ENCODE peak calls at places on chromosomes 12 and 14, in seven cellular contexts. U, J, I, T, R, O and C are unnamed samples.

GRCh38 chr14:34461334-34462131 is 507 bp downstream of the SPTSSA start:
- DNase-seq in O (no peak), I (no peak), T (peak), U (no peak), J (peak), R (peak), C (peak)

GRCh38 chr14:20668969-20669368 is 15.4 kb upstream of the RNASE4 start:
- DNase-seq in R (no peak), O (no peak), U (no peak), J (no peak), T (no peak), I (no peak), C (no peak)

GRCh38 chr12:41365653-41366131 is 177.6 kb downstream of the PDZRN4 start:
- DNase-seq in R (no peak), T (no peak), O (no peak), I (no peak), U (no peak), J (no peak), C (no peak)

GRCh38 chr12:108119126-108119973 is 9.7 kb upstream of the WSCD2 start:
- DNase-seq in U (no peak), O (no peak), I (no peak), J (peak), R (no peak), T (peak), C (no peak)

GRCh38 chr14:64838656-64839055 is 41.1 kb downstream of the SPTB start:
- DNase-seq in J (peak), T (no peak), R (no peak), I (no peak), O (no peak), U (no peak), C (no peak)

GRCh38 chr14:34867199-34867598 is 8.0 kb downstream of the BAZ1A start:
- DNase-seq in R (no peak), I (no peak), O (no peak), U (no peak), J (no peak), T (no peak), C (no peak)

GRCh38 chr14:90726656-90727055 is 89.6 kb downstream of the TTC7B start:
- DNase-seq in O (no peak), J (peak), R (no peak), U (peak), I (no peak), T (no peak), C (peak)

GRCh38 chr12:80988986-80989385 is 51.3 kb upstream of the LIN7A start:
- DNase-seq in O (no peak), R (no peak), T (no peak), I (no peak), U (no peak), J (no peak), C (no peak)

GRCh38 chr12:51689972-51690371 is 98.9 kb downstream of the SCN8A start:
- DNase-seq in J (no peak), O (no peak), T (no peak), U (no peak), R (no peak), I (no peak), C (no peak)

GRCh38 chr12:68420225-68421008 is 88.3 kb upstream of the MDM1 start:
- DNase-seq in O (no peak), I (no peak), R (no peak), T (no peak), U (no peak), J (no peak), C (no peak)

GRCh38 chr14:34059037-34059924 is 108.4 kb upstream of the EGLN3 start:
- DNase-seq in T (no peak), I (no peak), R (no peak), U (no peak), J (no peak), O (no peak), C (no peak)

GRCh38 chr12:16347391-16348298 is at the start of gene MGST1:
- DNase-seq in R (peak), I (no peak), J (peak), O (no peak), U (peak), T (no peak), C (peak)

GRCh38 chr12:268483-268840 is 5.8 kb upstream of the SLC6A13 start:
- DNase-seq in I (no peak), U (no peak), J (no peak), T (no peak), R (no peak), O (no peak), C (no peak)

GRCh38 chr14:61540931-61541330 is 154.4 kb upstream of the HIF1A start:
- DNase-seq in U (no peak), I (no peak), R (no peak), J (no peak), O (no peak), T (no peak), C (no peak)

GRCh38 chr14:98347686-98348085 is 924.3 kb downstream of the BCL11B start:
- DNase-seq in J (no peak), O (no peak), T (no peak), R (no peak), U (no peak), I (no peak), C (no peak)

GRCh38 chr14:64684091-64684490 is 20.1 kb upstream of the PLEKHG3 start:
- DNase-seq in U (no peak), I (no peak), O (no peak), J (no peak), R (no peak), T (no peak), C (no peak)

GRCh38 chr14:99287269-99287942 is 15.4 kb upstream of the BCL11B start:
- DNase-seq in I (no peak), J (no peak), O (no peak), U (no peak), T (no peak), R (no peak), C (no peak)

GRCh38 chr14:73253721-73254120 is 16.4 kb downstream of the PAPLN start:
- DNase-seq in I (no peak), O (no peak), T (no peak), R (no peak), U (no peak), J (no peak), C (no peak)

GRCh38 chr12:50574621-50575348 is 70.0 kb downstream of the DIP2B start:
- DNase-seq in I (no peak), U (no peak), R (no peak), T (no peak), J (no peak), O (no peak), C (no peak)

GRCh38 chr12:20716985-20717384 is 21.9 kb downstream of the SLCO1C1 start:
- DNase-seq in U (no peak), T (no peak), I (no peak), R (no peak), J (no peak), O (no peak), C (no peak)

GRCh38 chr12:47867496-47867941 is 37.3 kb downstream of the VDR start:
- DNase-seq in J (no peak), I (peak), U (no peak), T (no peak), O (no peak), R (no peak), C (no peak)